ENCODE peak calls at places on chromosomes 6 and 20, in eight cellular contexts. G is upper lobe of right lung, Q is HepG2, C is brain microvascular endothelial cell, L is PC-9, R is BJ, S is lung, F is kidney. Y is an unnamed sample.

GRCh38 chr6:154466971-154467679 is 43.4 kb downstream of the CNKSR3 start:
- DNase-seq in L (no peak), F (no peak), C (no peak), Q (no peak), S (no peak), G (no peak), R (no peak), Y (no peak)

GRCh38 chr20:47124235-47124717 is 229.6 kb downstream of the EYA2 start:
- DNase-seq in C (no peak), R (no peak), Q (no peak), G (no peak), S (no peak), L (no peak), F (no peak), Y (peak; percentile 61)

GRCh38 chr6:160966493-160967229 is 24.9 kb upstream of the MAP3K4 start:
- DNase-seq in G (no peak), C (no peak), S (no peak), R (no peak), Q (no peak), F (no peak), L (no peak), Y (no peak)

GRCh38 chr6:24910850-24911712 is 24.7 kb downstream of the RIPOR2 start:
- DNase-seq in S (peak; percentile 61), G (peak; percentile 84), Q (no peak), C (no peak), F (peak; percentile 79), L (no peak), R (peak; percentile 37), Y (peak; percentile 3)

GRCh38 chr20:3873507-3873906 is 15.7 kb upstream of the PANK2 start:
- DNase-seq in C (no peak), F (no peak), Q (no peak), S (no peak), R (no peak), L (no peak), G (no peak), Y (no peak)

GRCh38 chr20:7939663-7940062 is 595 bp downstream of the HAO1 start:
- DNase-seq in F (no peak), Q (no peak), S (no peak), R (no peak), G (no peak), C (no peak), L (no peak), Y (no peak)

GRCh38 chr6:30100585-30101422 is 12.1 kb downstream of the TRIM31 start:
- DNase-seq in S (peak; percentile 38), G (peak; percentile 84), F (peak; percentile 84), Q (peak; percentile 92), C (no peak), R (no peak), L (peak; percentile 78), Y (peak; percentile 58)

GRCh38 chr20:33670715-33671499 is 3.3 kb downstream of the NECAB3 start:
- DNase-seq in F (no peak), S (no peak), G (no peak), L (no peak), Q (no peak), R (no peak), C (no peak), Y (no peak)

GRCh38 chr6:166775923-166776220 is 148.8 kb upstream of the RPS6KA2 start:
- DNase-seq in G (no peak), R (no peak), F (no peak), S (peak; percentile 22), L (no peak), C (no peak), Q (no peak), Y (no peak)

GRCh38 chr6:24522090-24522820 is 27.5 kb downstream of the ALDH5A1 start:
- DNase-seq in Q (no peak), F (no peak), L (no peak), C (no peak), R (no peak), S (no peak), G (no peak), Y (no peak)

GRCh38 chr20:63595416-63596127 is 21.5 kb upstream of the HELZ2 start:
- DNase-seq in R (no peak), F (peak; percentile 71), C (no peak), L (no peak), Q (no peak), S (no peak), G (no peak), Y (no peak)

GRCh38 chr20:57407541-57407956 is 16.4 kb downstream of the RBM38 start:
- DNase-seq in C (no peak), F (peak; percentile 69), G (no peak), Q (no peak), R (no peak), S (no peak), L (no peak), Y (no peak)
- H3K36me3 ChIP-seq in C (peaks cover 2% of the 10 kb centered on the region), F (no peaks in the 10 kb centered on the region), G (peaks cover 39% of the 10 kb centered on the region), Q (peaks cover 38% of the 10 kb centered on the region), R (peaks cover 16% of the 10 kb centered on the region), S (peaks cover 6% of the 10 kb centered on the region), L (no peaks in the 10 kb centered on the region), Y (peaks cover 12% of the 10 kb centered on the region)

GRCh38 chr6:27577922-27578321 is 105.0 kb upstream of the ZNF184 start:
- DNase-seq in S (no peak), Q (no peak), G (no peak), L (no peak), R (no peak), C (no peak), F (no peak), Y (no peak)

GRCh38 chr6:27584326-27584725 is 111.4 kb upstream of the ZNF184 start:
- DNase-seq in C (no peak), G (no peak), F (no peak), L (no peak), S (no peak), R (no peak), Q (no peak), Y (no peak)

GRCh38 chr6:27579973-27580372 is 107.1 kb upstream of the ZNF184 start:
- DNase-seq in S (no peak), F (no peak), C (no peak), G (no peak), R (no peak), Q (no peak), L (no peak), Y (no peak)

GRCh38 chr6:27582928-27583725 is 110.2 kb upstream of the ZNF184 start:
- DNase-seq in Q (peak; percentile 65), C (peak; percentile 77), L (peak; percentile 52), F (no peak), R (no peak), G (no peak), S (no peak), Y (peak; percentile 65)
- H3K4me3 ChIP-seq in Q (peak overlapping the region; percentile 26), C (peak overlapping the region; percentile 34), L (peak overlapping the region; percentile 54), F (no peak overlapping the region), R (no peak overlapping the region), G (no peak overlapping the region), S (no peak overlapping the region), Y (no peak overlapping the region)

DNA sequence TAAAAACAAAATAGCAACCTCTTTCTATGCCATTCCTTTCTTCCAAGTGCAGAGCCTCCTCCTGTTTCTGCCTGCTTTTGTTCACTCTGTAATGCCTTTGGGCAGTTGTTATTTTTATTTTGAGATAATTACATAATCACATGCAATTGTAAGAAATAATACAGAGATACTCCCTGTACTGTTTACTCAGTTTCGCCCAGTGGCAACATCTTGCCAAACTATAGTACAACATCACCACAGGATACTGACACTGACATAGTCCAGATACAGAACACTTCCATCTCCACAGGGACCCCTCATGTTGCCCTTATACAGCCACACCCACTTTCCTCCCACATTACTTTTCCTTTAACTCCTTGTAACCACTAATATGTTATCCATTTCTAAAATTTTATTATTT is 59.7 kb downstream of the BANF2 start:
- DNase-seq in L (no peak), Q (no peak), C (no peak), R (no peak), S (no peak), F (no peak), G (no peak), Y (no peak)
- TF ChIP-seq CTCF in L (no peak), Q (no peak), C (no peak), R (no peak), S (no peak), F (no peak), G (no peak), Y (no peak)

GRCh38 chr20:59845472-59845871 is 88.0 kb downstream of the SYCP2 start:
- DNase-seq in Q (no peak), F (no peak), G (no peak), S (no peak), R (no peak), C (no peak), L (peak; percentile 90), Y (peak; percentile 83)
- H3K36me3 ChIP-seq in Q (no peaks in the 10 kb centered on the region), F (no peaks in the 10 kb centered on the region), G (no peaks in the 10 kb centered on the region), S (peaks cover 2% of the 10 kb centered on the region), R (no peaks in the 10 kb centered on the region), C (no peaks in the 10 kb centered on the region), L (no peaks in the 10 kb centered on the region), Y (peaks cover 1% of the 10 kb centered on the region)

DNA sequence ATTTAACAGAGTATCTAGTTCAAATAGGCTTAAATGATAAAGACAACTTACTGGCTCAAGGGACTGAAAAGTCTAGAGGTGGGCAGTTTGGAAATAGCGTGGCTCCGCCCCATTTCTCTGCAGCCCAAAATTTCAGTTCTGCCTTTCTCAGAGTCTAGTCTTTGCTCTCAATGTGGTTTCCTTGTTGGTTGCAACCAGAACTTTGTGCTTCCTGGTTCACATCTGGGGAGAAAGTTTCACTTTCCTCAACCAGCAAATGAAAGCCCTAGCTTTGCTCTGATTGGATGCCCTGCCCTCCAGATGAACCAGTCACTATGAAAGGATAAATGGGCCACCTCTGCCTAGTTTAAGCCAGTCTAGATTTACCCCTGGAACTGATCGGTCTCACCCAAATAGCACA is 14.9 kb downstream of the SYCP2L start:
- DNase-seq in G (no peak), C (no peak), Q (no peak), F (no peak), R (no peak), S (no peak), L (no peak), Y (no peak)
- H3K4me3 ChIP-seq in G (no peak overlapping the region), C (no peak overlapping the region), Q (no peak overlapping the region), F (no peak overlapping the region), R (no peak overlapping the region), S (no peak overlapping the region), L (no peak overlapping the region), Y (no peak overlapping the region)

DNA sequence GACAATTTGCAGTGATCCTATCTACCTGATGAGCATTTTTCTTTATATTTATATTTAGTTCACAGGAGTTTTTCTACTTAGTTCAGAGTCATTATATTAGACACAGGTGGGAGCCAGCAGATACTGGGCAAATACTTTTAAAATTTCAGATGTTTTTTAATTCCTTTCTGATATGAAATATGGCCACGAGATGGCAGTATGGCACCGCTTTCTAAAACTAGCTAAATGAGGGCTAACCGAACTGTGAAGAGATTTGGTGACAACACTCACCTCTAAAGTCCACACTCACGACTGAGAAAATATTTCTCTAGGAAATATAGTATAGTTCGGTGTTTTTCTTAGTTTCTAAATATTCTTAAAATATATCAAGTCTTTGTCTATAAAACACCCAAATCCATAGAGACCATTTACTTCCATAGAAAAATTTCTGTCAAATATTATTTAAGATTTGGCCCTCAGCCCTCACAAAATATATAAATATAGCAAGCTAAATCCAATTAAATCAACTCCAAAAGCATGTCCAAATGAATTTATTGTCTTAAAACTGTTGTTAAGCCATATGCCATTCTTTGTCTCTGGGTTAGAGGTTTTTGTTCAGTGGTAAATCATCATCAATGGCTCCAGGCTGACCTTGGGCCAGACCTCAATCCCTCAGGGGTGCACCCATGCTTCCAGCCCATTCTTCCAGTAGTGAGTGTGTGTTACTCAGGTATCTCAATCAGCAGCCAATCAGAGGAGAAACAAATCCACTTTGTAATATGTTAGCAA is 63.6 kb downstream of the HUS1B start:
- DNase-seq in G (no peak), S (peak; percentile 51), C (peak; percentile 46), F (no peak), L (peak; percentile 48), R (no peak), Q (peak; percentile 56), Y (peak; percentile 48)
- TF ChIP-seq CTCF in G (peak; percentile 77), S (peak; percentile 73), C (peak; percentile 56), F (peak; percentile 58), L (peak; percentile 68), R (peak; percentile 55), Q (peak; percentile 72), Y (peak; percentile 40)